ENCODE peak calls at places on chromosome 20, in four cellular contexts. A is esophagus muscularis mucosa, V is thyroid gland, E is iPS DF 6.9. Z is an unnamed sample. For H3K36me3, the result is how much of the 10 kb centered on the place peaks cover.

GRCh38 chr20:63499333-63499969 is 568 bp upstream of the EEF1A2 start:
- DNase-seq in A (no peak), V (no peak), E (no peak), Z (no peak)

GRCh38 chr20:63691711-63692435 is 4.6 kb upstream of the TNFRSF6B start:
- DNase-seq in A (no peak), V (no peak), E (no peak), Z (no peak)

GRCh38 chr20:64082821-64083379 is 1.3 kb downstream of the LKAAEAR1 start:
- DNase-seq in A (no peak), V (no peak), E (no peak), Z (no peak)

GRCh38 chr20:44796758-44797457 is 13.4 kb downstream of the RIMS4 start:
- DNase-seq in A (no peak), V (no peak), E (no peak), Z (no peak)

GRCh38 chr20:13800728-13801134 is 15.9 kb downstream of the NDUFAF5 start:
- DNase-seq in A (peak), V (peak), E (no peak), Z (peak)

GRCh38 chr20:25135031-25135430 is 53.1 kb upstream of the VSX1 start:
- DNase-seq in A (no peak), V (peak), E (no peak), Z (no peak)

GRCh38 chr20:9422335-9422734 is 92.1 kb upstream of the LAMP5 start:
- DNase-seq in A (no peak), V (no peak), E (no peak), Z (no peak)

GRCh38 chr20:16608265-16608636 is 35.0 kb upstream of the KIF16B start:
- DNase-seq in A (no peak), V (no peak), E (no peak), Z (no peak)

GRCh38 chr20:44706371-44707258 is 8.6 kb upstream of the CCN5 start:
- DNase-seq in A (no peak), V (peak), E (no peak), Z (no peak)

GRCh38 chr20:20480689-20481088 is 112.8 kb downstream of the INSM1 start:
- DNase-seq in A (no peak), V (no peak), E (no peak), Z (no peak)

GRCh38 chr20:20317195-20318113 is 50.5 kb upstream of the INSM1 start:
- DNase-seq in A (peak), V (no peak), E (no peak), Z (no peak)

GRCh38 chr20:36541227-36542018 is at the start of gene MYL9:
- DNase-seq in A (peak), V (peak), E (no peak), Z (peak)

DNA sequence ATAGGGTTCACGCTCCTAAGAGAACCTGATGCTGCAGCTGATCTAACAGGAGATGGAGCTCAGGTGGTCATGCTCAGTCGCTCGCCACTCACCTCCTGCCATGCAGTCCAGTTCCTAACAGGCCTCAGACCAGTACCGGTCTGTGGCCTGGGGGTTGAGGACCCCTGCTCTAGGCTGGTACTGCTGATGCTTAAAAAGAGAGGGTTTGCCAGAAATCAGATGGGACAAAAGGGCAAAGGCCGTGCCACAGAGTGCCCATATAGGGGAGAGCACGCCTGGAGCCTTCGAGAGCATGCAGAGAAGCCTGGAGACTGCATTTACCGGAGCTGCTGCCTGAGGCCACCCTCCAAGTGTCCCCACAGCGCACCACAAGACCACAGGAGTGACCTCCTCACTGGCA is 75.5 kb downstream of the PTPN1 start:
- DNase-seq in A (no peak), V (no peak), E (no peak), Z (no peak)
- H3K36me3 ChIP-seq in A (half or more), V (under half), E (under half), Z (under half)

GRCh38 chr20:47481330-47482216 is 20.1 kb upstream of the NCOA3 start:
- DNase-seq in A (no peak), V (no peak), E (no peak), Z (no peak)

GRCh38 chr20:47480705-47481104 is 21.0 kb upstream of the NCOA3 start:
- DNase-seq in A (no peak), V (no peak), E (no peak), Z (no peak)

GRCh38 chr20:47480239-47480638 is 21.4 kb upstream of the NCOA3 start:
- DNase-seq in A (no peak), V (no peak), E (no peak), Z (no peak)

GRCh38 chr20:47479506-47479905 is 22.2 kb upstream of the NCOA3 start:
- DNase-seq in A (no peak), V (no peak), E (no peak), Z (no peak)

DNA sequence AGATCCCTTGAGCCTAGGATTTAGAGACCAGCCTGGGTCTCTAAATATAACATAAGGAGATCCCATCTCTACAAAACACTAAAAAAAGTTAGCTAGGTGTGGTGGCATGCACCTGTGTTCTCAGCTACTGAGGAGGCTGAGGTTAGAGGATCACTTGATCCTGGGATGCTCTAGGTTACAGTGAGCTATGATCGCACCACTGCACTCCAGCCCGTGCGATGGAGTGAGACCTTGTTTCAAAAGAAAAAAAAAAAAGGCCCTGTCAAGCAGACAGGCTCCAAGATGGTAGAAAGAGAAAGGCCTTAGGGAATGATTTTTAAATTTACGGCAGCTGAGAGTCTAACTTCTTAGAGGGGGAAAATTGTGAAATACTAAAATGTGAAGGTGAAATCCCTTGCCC is 22.6 kb upstream of the NCOA3 start:
- DNase-seq in A (no peak), V (no peak), E (no peak), Z (no peak)
- H3K27ac ChIP-seq in A (no peak), V (no peak), E (no peak), Z (no peak)

GRCh38 chr20:41100001-41100480 is 37.3 kb upstream of the PLCG1 start:
- DNase-seq in A (no peak), V (no peak), E (no peak), Z (no peak)
- H3K36me3 ChIP-seq in A (half or more), V (half or more), E (under half), Z (under half)

DNA sequence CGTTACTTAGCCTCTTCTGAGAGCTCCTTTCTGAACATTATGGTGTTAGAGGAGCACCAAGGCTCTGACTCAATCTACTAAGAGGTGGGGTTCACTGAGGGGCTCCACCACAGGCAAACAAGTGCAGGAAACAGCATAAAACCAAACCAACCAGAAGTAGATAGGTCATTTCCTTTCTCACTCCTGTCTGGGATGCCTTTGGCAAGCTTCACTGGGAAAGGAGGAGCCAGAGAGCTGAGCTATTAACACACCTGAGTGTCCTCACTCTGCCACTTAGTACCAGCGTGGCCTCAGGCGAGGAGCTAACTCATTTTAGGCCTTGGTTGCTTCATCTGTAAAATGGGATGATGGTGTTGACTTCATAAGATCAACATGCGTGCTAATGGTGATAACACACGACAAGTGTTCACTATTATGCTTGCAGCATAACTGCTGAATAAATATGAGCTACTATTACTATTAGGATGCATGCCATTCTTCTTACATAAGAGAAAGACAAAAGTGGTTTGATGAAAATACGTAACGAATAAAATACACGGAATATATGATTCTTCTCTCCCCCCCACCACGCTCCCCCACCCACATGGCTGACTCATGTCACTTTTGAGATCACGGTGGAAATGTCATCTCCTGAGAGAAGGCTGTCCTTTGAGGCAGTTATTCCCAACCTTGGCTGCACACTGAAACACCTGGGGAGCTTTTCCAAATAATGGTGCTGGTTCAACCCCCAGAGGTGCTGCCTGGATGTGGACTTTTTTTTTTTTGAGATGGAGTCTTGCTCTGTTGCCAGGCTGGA is 185.3 kb downstream of the BCAS1 start:
- DNase-seq in A (no peak), V (no peak), E (no peak), Z (no peak)
- H3K27ac ChIP-seq in A (no peak), V (no peak), E (no peak), Z (no peak)

DNA sequence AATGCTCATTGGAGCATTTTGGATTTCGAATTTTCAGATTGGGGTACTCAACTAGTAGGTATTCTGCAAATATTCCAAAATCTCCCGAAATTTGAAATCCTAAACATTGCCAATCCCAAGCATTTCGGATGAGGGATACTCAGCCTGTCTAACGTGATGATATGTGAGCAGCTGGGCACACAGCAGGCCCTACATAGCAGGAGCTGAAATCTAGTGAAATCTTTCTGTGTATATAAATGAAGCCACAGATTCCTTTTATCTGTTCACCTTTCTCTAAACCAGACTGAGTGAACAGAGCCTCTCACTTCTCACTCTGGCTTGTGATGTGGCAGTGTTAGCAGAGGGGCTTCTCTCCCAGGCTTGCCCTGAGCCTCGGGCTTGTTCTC is 17.8 kb downstream of the STX16 start:
- DNase-seq in A (no peak), V (no peak), E (no peak), Z (no peak)
- H3K36me3 ChIP-seq in A (half or more), V (under half), E (under half), Z (under half)

DNA sequence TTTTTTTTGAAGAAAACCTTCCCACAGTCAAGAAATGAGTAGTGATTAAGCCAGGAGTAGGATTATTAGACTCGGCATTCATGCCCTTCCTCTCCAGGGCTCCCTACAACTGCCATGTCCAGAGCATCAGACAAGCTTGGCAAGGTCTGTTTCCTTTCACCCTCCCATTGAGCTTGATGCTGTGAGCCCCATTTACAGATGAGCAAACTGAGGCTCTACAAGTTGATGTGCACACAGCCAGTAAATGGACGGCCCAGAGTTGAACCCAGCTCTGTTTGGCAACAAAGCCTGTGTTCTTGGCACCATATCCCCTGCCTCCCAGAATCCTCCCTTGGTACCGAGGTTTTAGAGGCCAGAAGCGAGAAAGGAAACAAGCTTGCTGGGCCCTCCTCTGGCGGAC is 22.8 kb upstream of the NFATC2 start:
- DNase-seq in A (no peak), V (no peak), E (no peak), Z (no peak)
- H3K27ac ChIP-seq in A (peak), V (no peak), E (no peak), Z (peak)

GRCh38 chr20:1166963-1167720 is 17.6 kb downstream of the TMEM74B start:
- DNase-seq in A (no peak), V (no peak), E (no peak), Z (no peak)
- H3K36me3 ChIP-seq in A (half or more), V (half or more), E (under half), Z (under half)

GRCh38 chr20:62258499-62259293 is 20.4 kb downstream of the OSBPL2 start:
- DNase-seq in A (no peak), V (no peak), E (no peak), Z (no peak)
- H3K27ac ChIP-seq in A (no peak), V (no peak), E (no peak), Z (no peak)